ENCODE peak calls at places on chromosome 3, in four cellular contexts. T is MCF 10A, O is stomach, J is dorsolateral prefrontal cortex. B is an unnamed sample.

GRCh38 chr3:170426240-170426797 is 7.7 kb downstream of the CLDN11 start:
- DNase-seq in T (no peak), O (no peak), J (no peak), B (no peak)

GRCh38 chr3:87694678-87695077 is 364.1 kb downstream of the CGGBP1 start:
- DNase-seq in T (no peak), O (no peak), J (no peak), B (no peak)

GRCh38 chr3:120438971-120439370 is 11.8 kb downstream of the FSTL1 start:
- DNase-seq in T (no peak), O (no peak), J (no peak), B (no peak)

GRCh38 chr3:14284694-14285404 is 106.2 kb downstream of the LSM3 start:
- DNase-seq in T (no peak), O (no peak), J (no peak), B (no peak)

GRCh38 chr3:185979721-185980121 is 41.9 kb upstream of the TRA2B start:
- DNase-seq in T (no peak), O (no peak), J (no peak), B (no peak)

GRCh38 chr3:114133947-114134346 is 44.9 kb downstream of the DRD3 start:
- DNase-seq in T (no peak), O (no peak), J (no peak), B (no peak)

GRCh38 chr3:197908957-197909701 is 40.9 kb upstream of the RPL35A start:
- DNase-seq in T (no peak), O (no peak), J (no peak), B (no peak)

GRCh38 chr3:104596551-104596950 is 770.2 kb upstream of the ALCAM start:
- DNase-seq in T (peak), O (no peak), J (no peak), B (no peak)

GRCh38 chr3:82058809-82059208 is 297.4 kb upstream of the GBE1 start:
- DNase-seq in T (no peak), O (no peak), J (no peak), B (no peak)

GRCh38 chr3:187281191-187281714 is 10.3 kb downstream of the MASP1 start:
- DNase-seq in T (peak), O (no peak), J (no peak), B (no peak)